ENCODE peak calls at places on chromosomes 16 and 17, in six cellular contexts. L is PC-3, C is OCI-LY7, T is neural progenitor cell, U is fibroblast of lung, W is H1. Q is an unnamed sample.

GRCh38 chr16:1747934-1748333 is 23.4 kb downstream of the NME3 start:
- DNase-seq in W (no peak), L (no peak), U (no peak), C (no peak), T (no peak), Q (no peak)

GRCh38 chr16:58655215-58655596 is 25.6 kb upstream of the CNOT1 start:
- DNase-seq in U (no peak), T (no peak), W (no peak), L (no peak), C (no peak), Q (no peak)

GRCh38 chr17:4734857-4735475 is 3.7 kb downstream of the MED11 start:
- DNase-seq in W (no peak), C (no peak), U (no peak), T (no peak), L (no peak), Q (no peak)

GRCh38 chr17:12730931-12731521 is 58.3 kb upstream of the ARHGAP44 start:
- DNase-seq in T (peak; percentile 45), C (no peak), U (peak; percentile 51), W (peak; percentile 63), L (peak; percentile 41), Q (peak; percentile 89)

GRCh38 chr16:82995927-82996441 is 369.2 kb downstream of the CDH13 start:
- DNase-seq in C (no peak), U (peak; percentile 92), L (no peak), T (no peak), W (no peak), Q (no peak)

GRCh38 chr17:80260791-80261158 is at the start of gene RNF213:
- DNase-seq in U (peak; percentile 19), C (peak; percentile 88), T (peak; percentile 79), W (peak; percentile 66), L (peak; percentile 39), Q (peak; percentile 58)

GRCh38 chr17:45306094-45306493 is 10.7 kb downstream of the MAP3K14 start:
- DNase-seq in L (no peak), T (no peak), U (no peak), C (no peak), W (no peak), Q (no peak)

GRCh38 chr16:87471278-87472141 is 21.3 kb downstream of the ZCCHC14 start:
- DNase-seq in W (no peak), L (no peak), C (no peak), U (no peak), T (peak; percentile 38), Q (no peak)

GRCh38 chr17:10768766-10769383 is 35.0 kb downstream of the TMEM238L start:
- DNase-seq in U (no peak), C (no peak), L (no peak), W (no peak), T (no peak), Q (no peak)

GRCh38 chr16:11254913-11255736 is 879 bp downstream of the SOCS1 start:
- DNase-seq in L (peak; percentile 52), T (peak; percentile 68), C (peak; percentile 85), W (no peak), U (peak; percentile 40), Q (no peak)

GRCh38 chr16:66483689-66484452 is 56.8 kb downstream of the BEAN1 start:
- DNase-seq in L (peak; percentile 76), C (peak; percentile 77), T (peak; percentile 86), U (peak; percentile 64), W (peak; percentile 95), Q (peak; percentile 90)

DNA sequence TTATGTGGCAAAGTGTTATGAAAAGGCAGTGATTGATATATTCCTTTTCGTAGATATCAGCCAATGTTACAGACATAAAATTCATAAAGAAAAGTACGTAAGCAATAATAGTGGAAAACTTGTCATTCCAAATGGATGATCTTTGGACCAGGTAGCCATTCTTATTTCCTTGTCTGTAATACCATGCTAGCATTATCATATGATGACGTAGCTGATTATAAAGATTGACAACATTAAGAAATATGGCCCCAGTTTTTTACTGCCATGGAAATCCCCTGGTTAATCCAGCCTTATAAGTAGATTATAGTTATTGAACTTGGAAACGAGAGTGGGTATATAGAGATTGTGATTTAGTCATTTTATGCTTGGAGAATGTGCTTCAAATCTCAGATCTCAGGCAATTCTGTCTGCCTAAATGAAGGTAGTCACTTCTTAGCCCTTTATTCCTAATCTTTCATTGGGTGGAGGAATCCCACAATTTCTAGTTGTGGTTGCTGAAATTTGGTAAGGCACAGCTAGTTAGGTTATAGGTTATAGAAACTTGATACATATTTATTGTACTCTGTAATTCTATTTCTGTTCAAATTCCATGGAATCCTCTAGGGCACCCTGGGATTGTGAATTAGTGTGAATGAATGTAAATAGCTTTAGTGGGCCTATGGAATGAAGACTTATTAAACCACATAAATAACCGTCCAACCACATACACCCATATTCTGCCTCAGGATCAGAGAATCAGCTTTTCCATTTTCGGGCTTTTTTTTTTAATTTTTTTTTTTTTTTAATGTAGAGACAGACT is 9.0 kb downstream of the TANC2 start:
- DNase-seq in W (no peak), C (no peak), L (no peak), U (peak; percentile 34), T (no peak), Q (no peak)
- H4K20me1 ChIP-seq in W (no peaks in the 10 kb centered on the region), C (no peaks in the 10 kb centered on the region), L (no peaks in the 10 kb centered on the region), U (no peaks in the 10 kb centered on the region), T (no peaks in the 10 kb centered on the region), Q (no peaks in the 10 kb centered on the region)

GRCh38 chr17:8480011-8480976 is 44.6 kb downstream of the NDEL1 start:
- DNase-seq in L (no peak), W (no peak), T (no peak), C (no peak), U (no peak), Q (peak; percentile 31)
- H4K20me1 ChIP-seq in L (no peaks in the 10 kb centered on the region), W (peaks cover 3% of the 10 kb centered on the region), T (peaks cover 2% of the 10 kb centered on the region), C (no peaks in the 10 kb centered on the region), U (no peaks in the 10 kb centered on the region), Q (no peaks in the 10 kb centered on the region)

GRCh38 chr17:74619077-74619673 is 4.4 kb downstream of the CD300E start:
- DNase-seq in W (no peak), L (no peak), U (no peak), C (no peak), T (no peak), Q (no peak)

GRCh38 chr17:74618446-74618845 is 5.1 kb downstream of the CD300E start:
- DNase-seq in T (no peak), L (no peak), U (no peak), W (no peak), C (no peak), Q (no peak)

DNA sequence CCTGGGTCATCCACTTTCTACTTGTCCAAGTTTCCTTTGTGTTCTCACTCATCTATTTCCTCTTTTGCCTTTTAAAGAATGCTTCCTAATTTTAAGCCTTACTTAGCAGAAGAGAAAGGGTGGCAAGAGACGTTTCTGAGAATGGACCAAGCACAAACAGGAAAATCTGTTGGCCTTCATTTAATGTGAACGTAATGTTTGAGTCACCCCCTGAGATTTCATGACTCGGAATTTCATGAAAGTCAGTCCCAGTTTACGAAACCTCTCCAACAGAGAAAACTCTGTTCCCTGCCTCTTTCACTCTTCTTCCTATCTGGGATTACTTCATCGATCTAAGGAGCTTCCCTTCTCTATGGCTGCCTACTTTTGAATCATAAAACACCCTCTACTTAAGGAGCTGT is at the start of gene CD300E:
- DNase-seq in C (no peak), T (no peak), L (no peak), U (no peak), W (no peak), Q (no peak)
- H4K20me1 ChIP-seq in C (no peaks in the 10 kb centered on the region), T (no peaks in the 10 kb centered on the region), L (no peaks in the 10 kb centered on the region), U (no peaks in the 10 kb centered on the region), W (no peaks in the 10 kb centered on the region), Q (no peaks in the 10 kb centered on the region)

GRCh38 chr16:25270577-25270976 is 12.9 kb upstream of the ZKSCAN2 start:
- DNase-seq in C (no peak), T (no peak), W (no peak), U (no peak), L (no peak), Q (no peak)
- H4K20me1 ChIP-seq in C (no peaks in the 10 kb centered on the region), T (peaks cover 38% of the 10 kb centered on the region), W (peaks cover 7% of the 10 kb centered on the region), U (no peaks in the 10 kb centered on the region), L (no peaks in the 10 kb centered on the region), Q (no peaks in the 10 kb centered on the region)

GRCh38 chr17:18187226-18187625 is 3.6 kb downstream of the ALKBH5 start:
- DNase-seq in U (no peak), W (no peak), C (no peak), T (no peak), L (peak; percentile 26), Q (no peak)

GRCh38 chr17:18184143-18185007 is 747 bp downstream of the ALKBH5 start:
- DNase-seq in U (peak; percentile 34), T (peak; percentile 68), W (peak; percentile 65), C (peak; percentile 81), L (peak; percentile 20), Q (peak; percentile 61)

GRCh38 chr17:18185832-18186231 is 2.2 kb downstream of the ALKBH5 start:
- DNase-seq in T (no peak), U (peak; percentile 9), C (no peak), W (no peak), L (no peak), Q (no peak)

GRCh38 chr17:18186271-18186982 is 2.8 kb downstream of the ALKBH5 start:
- DNase-seq in L (no peak), T (no peak), C (no peak), W (no peak), U (peak; percentile 44), Q (no peak)

DNA sequence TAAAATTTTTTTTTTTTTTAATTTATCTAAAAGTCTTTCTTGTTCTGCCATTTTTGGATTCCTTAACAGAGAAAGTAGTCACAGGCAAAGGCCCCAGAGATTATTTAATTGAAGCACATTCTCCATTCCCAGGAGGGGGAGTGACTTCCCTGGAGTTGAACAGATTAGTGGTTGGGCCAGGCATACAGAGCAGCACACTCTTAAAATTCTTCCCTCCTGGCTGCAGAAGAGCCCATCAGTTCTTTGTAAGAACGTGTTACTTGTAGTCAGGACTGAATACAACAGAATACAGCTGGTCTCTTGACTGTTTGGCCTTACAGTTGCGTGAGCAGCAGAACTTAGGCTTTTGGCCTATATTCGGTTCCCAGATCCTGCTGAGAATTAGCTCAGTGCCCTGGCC is 1.8 kb downstream of the ALKBH5 start:
- DNase-seq in C (peak; percentile 16), W (no peak), T (peak; percentile 55), L (peak; percentile 38), U (peak; percentile 68), Q (no peak)
- H4K20me1 ChIP-seq in C (peaks cover 36% of the 10 kb centered on the region), W (peaks cover 25% of the 10 kb centered on the region), T (peaks cover 66% of the 10 kb centered on the region), L (peaks cover 55% of the 10 kb centered on the region), U (peaks cover 2% of the 10 kb centered on the region), Q (no peaks in the 10 kb centered on the region)

DNA sequence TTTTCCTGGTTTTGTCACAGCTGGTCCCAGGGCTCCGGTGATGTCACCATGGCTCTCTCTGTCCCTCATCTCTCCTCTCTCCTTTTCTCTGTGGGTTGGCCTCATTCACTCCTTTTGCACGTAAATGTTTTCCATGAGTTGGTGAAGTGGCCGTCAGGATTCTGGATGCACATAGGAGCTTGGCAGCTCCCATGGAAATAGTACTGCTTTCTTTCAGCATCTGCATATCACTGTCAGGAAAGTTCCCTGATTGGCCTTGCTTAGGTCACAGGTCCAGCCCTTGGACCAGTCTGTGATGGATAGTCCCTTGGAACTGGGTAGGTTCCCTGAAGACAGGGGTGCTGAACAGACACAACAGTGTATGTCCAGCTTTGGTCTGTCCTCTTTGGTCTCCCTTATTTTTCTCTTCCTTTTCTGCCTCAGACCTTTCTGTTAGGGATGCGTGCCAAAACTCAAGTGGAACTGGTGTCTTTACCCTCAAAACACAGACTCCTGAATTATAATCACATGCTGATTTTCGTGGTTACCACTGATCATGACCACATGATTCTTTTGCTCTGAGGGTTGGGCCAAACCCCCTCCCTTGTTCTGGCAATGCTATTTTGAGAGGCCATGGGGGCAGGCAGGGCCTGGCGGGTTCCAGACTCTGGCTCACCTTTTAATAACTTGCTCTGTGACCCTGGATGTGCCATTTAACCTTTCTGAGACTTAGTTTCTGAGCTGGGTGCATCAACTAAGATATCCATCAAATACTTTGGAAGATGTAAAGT is 99.0 kb downstream of the MSI2 start:
- DNase-seq in C (peak; percentile 47), W (no peak), L (no peak), U (no peak), T (no peak), Q (no peak)
- H4K20me1 ChIP-seq in C (no peaks in the 10 kb centered on the region), W (no peaks in the 10 kb centered on the region), L (no peaks in the 10 kb centered on the region), U (no peaks in the 10 kb centered on the region), T (peaks cover 71% of the 10 kb centered on the region), Q (no peaks in the 10 kb centered on the region)

GRCh38 chr16:88809676-88810165 is 2.0 kb downstream of the APRT start:
- DNase-seq in C (no peak), L (no peak), W (no peak), T (no peak), U (no peak), Q (peak; percentile 39)
- H4K20me1 ChIP-seq in C (no peaks in the 10 kb centered on the region), L (peaks cover 6% of the 10 kb centered on the region), W (peaks cover 33% of the 10 kb centered on the region), T (peaks cover 53% of the 10 kb centered on the region), U (no peaks in the 10 kb centered on the region), Q (peaks cover 3% of the 10 kb centered on the region)

Q was measured in H9.